ENCODE peak calls at places on chromosomes 11 and 22, in seven cellular contexts. H is mucosa of descending colon, U is posterior cingulate gyrus, Q is GM12865, M is cardiac fibroblast, X is GM10248, A is head of caudate nucleus. F is an unnamed sample.

GRCh38 chr11:123473941-123474668 is 44.0 kb downstream of the GRAMD1B start:
- DNase-seq in H (no peak), U (no peak), A (no peak), M (peak; percentile 93), X (no peak), Q (no peak), F (no peak)

GRCh38 chr11:78833237-78833636 is 258.6 kb upstream of the NARS2 start:
- DNase-seq in Q (no peak), X (no peak), H (no peak), A (no peak), M (no peak), U (no peak), F (no peak)

GRCh38 chr22:43203471-43203981 is 16.6 kb upstream of the TTLL12 start:
- DNase-seq in M (no peak), X (no peak), U (no peak), H (no peak), Q (no peak), A (no peak), F (peak; percentile 63)

GRCh38 chr11:61052182-61052972 is 49.9 kb upstream of the CD5 start:
- DNase-seq in X (no peak), A (no peak), H (no peak), M (no peak), Q (no peak), U (no peak), F (no peak)

GRCh38 chr11:77046060-77046501 is 11.9 kb downstream of the B3GNT6 start:
- DNase-seq in A (peak; percentile 43), U (no peak), X (peak; percentile 75), M (peak; percentile 12), Q (peak; percentile 47), H (peak; percentile 85), F (no peak)

GRCh38 chr11:72962084-72962483 is 147.9 kb downstream of the ATG16L2 start:
- DNase-seq in X (no peak), U (no peak), A (no peak), M (peak; percentile 67), H (no peak), Q (no peak), F (no peak)

GRCh38 chr11:9790703-9791102 is 126.8 kb downstream of the SWAP70 start:
- DNase-seq in A (no peak), M (no peak), Q (no peak), U (no peak), X (no peak), H (no peak), F (no peak)

GRCh38 chr22:25202290-25202921 is 2.7 kb downstream of the CRYBB3 start:
- DNase-seq in Q (peak; percentile 57), U (no peak), A (peak; percentile 40), H (peak; percentile 56), X (peak; percentile 80), M (peak; percentile 69), F (no peak)

GRCh38 chr11:20963596-20963995 is 294.2 kb downstream of the NELL1 start:
- DNase-seq in A (no peak), U (no peak), X (no peak), H (no peak), M (no peak), Q (no peak), F (no peak)

GRCh38 chr11:33857924-33858323 is 34.0 kb downstream of the LMO2 start:
- DNase-seq in U (peak; percentile 43), A (peak; percentile 78), X (peak; percentile 74), Q (peak; percentile 83), M (peak; percentile 78), H (peak; percentile 79), F (peak; percentile 88)

GRCh38 chr11:111846640-111847039 is 24.7 kb downstream of the ALG9 start:
- DNase-seq in X (no peak), M (peak; percentile 74), A (no peak), H (no peak), U (no peak), Q (no peak), F (no peak)

GRCh38 chr22:18119409-18120110 is 9.0 kb downstream of the TUBA8 start:
- DNase-seq in U (no peak), M (no peak), Q (no peak), A (peak; percentile 43), H (no peak), X (no peak), F (no peak)

F was measured in Right ventricle myocardium inferior.